ENCODE peak calls at places on chromosome 15, in six cellular contexts. One of them, this sample, is unnamed.

GRCh38 chr15:88617790-88618189 is 3.4 kb upstream of the AEN start:
- DNase-seq in neural crest cell: no peak
- DNase-seq in progenitor cell of endocrine pancreas: no peak
- DNase-seq in AG09319: no peak
- DNase-seq in HL-60: no peak
- DNase-seq in H9: peak; percentile 16
- DNase-seq in this sample: no peak

GRCh38 chr15:58434334-58434888 is 2.6 kb downstream of the LIPC start:
- DNase-seq in neural crest cell: no peak
- DNase-seq in progenitor cell of endocrine pancreas: no peak
- DNase-seq in AG09319: no peak
- DNase-seq in HL-60: no peak
- DNase-seq in H9: no peak
- DNase-seq in this sample: no peak

GRCh38 chr15:41115652-41116115 is 396 bp downstream of the INO80 start:
- DNase-seq in neural crest cell: no peak
- DNase-seq in progenitor cell of endocrine pancreas: no peak
- DNase-seq in AG09319: peak; percentile 24
- DNase-seq in HL-60: peak; percentile 66
- DNase-seq in H9: no peak
- DNase-seq in this sample: no peak

GRCh38 chr15:27479232-27480140 is 508.5 kb downstream of the GABRG3 start:
- DNase-seq in neural crest cell: no peak
- DNase-seq in progenitor cell of endocrine pancreas: no peak
- DNase-seq in AG09319: no peak
- DNase-seq in HL-60: no peak
- DNase-seq in H9: no peak
- DNase-seq in this sample: no peak

GRCh38 chr15:48530528-48530927 is 115.0 kb downstream of the FBN1 start:
- DNase-seq in neural crest cell: no peak
- DNase-seq in progenitor cell of endocrine pancreas: no peak
- DNase-seq in AG09319: no peak
- DNase-seq in HL-60: no peak
- DNase-seq in H9: no peak
- DNase-seq in this sample: no peak

GRCh38 chr15:85755471-85755870 is 39.3 kb downstream of the KLHL25 start:
- DNase-seq in neural crest cell: no peak
- DNase-seq in progenitor cell of endocrine pancreas: no peak
- DNase-seq in AG09319: no peak
- DNase-seq in HL-60: no peak
- DNase-seq in H9: peak; percentile 21
- DNase-seq in this sample: no peak

GRCh38 chr15:52071570-52071969 is 41.0 kb downstream of the BCL2L10 start:
- DNase-seq in neural crest cell: no peak
- DNase-seq in progenitor cell of endocrine pancreas: no peak
- DNase-seq in AG09319: no peak
- DNase-seq in HL-60: no peak
- DNase-seq in H9: no peak
- DNase-seq in this sample: no peak

GRCh38 chr15:89496155-89497098 is at the start of gene RHCG:
- DNase-seq in neural crest cell: peak; percentile 42
- DNase-seq in progenitor cell of endocrine pancreas: peak; percentile 56
- DNase-seq in AG09319: no peak
- DNase-seq in HL-60: peak; percentile 33
- DNase-seq in H9: peak; percentile 92
- DNase-seq in this sample: peak; percentile 11

GRCh38 chr15:87604857-87605446 is 651.6 kb downstream of the NTRK3 start:
- DNase-seq in neural crest cell: peak; percentile 34
- DNase-seq in progenitor cell of endocrine pancreas: no peak
- DNase-seq in AG09319: no peak
- DNase-seq in HL-60: peak; percentile 13
- DNase-seq in H9: peak; percentile 53
- DNase-seq in this sample: no peak

GRCh38 chr15:60483042-60483441 is 4.1 kb upstream of the ICE2 start:
- DNase-seq in neural crest cell: no peak
- DNase-seq in progenitor cell of endocrine pancreas: no peak
- DNase-seq in AG09319: no peak
- DNase-seq in HL-60: no peak
- DNase-seq in H9: no peak
- DNase-seq in this sample: no peak

GRCh38 chr15:60480888-60481287 is 1.9 kb upstream of the ICE2 start:
- DNase-seq in neural crest cell: no peak
- DNase-seq in progenitor cell of endocrine pancreas: no peak
- DNase-seq in AG09319: no peak
- DNase-seq in HL-60: no peak
- DNase-seq in H9: no peak
- DNase-seq in this sample: no peak

GRCh38 chr15:60485365-60485764 is 6.4 kb upstream of the ICE2 start:
- DNase-seq in neural crest cell: no peak
- DNase-seq in progenitor cell of endocrine pancreas: no peak
- DNase-seq in AG09319: no peak
- DNase-seq in HL-60: no peak
- DNase-seq in H9: no peak
- DNase-seq in this sample: no peak

DNA sequence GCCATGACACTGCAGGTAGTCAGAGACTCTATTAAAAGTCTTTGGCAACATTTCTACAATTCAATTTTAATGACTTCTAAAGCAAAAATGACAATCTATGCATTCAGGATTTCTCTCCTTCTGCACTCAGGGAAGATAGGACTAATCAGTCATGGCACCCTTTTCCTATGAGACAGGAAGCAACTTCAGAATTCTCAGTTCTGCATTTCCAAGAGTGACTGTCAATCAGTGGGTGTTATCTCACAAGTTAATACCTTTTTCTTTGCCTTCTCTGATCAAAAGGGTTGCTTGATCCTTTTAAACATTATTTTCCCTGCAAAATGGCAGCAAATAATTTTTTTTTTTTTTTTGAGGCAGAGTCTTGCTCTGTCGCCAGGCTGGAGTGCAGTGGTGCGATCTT is 7.8 kb upstream of the ICE2 start:
- DNase-seq in neural crest cell: no peak
- DNase-seq in progenitor cell of endocrine pancreas: no peak
- DNase-seq in AG09319: no peak
- DNase-seq in HL-60: no peak
- DNase-seq in H9: no peak
- DNase-seq in this sample: no peak
- TF ChIP-seq CTCF in neural crest cell: no peak
- TF ChIP-seq CTCF in progenitor cell of endocrine pancreas: no peak
- TF ChIP-seq CTCF in AG09319: no peak
- TF ChIP-seq CTCF in HL-60: no peak
- TF ChIP-seq CTCF in H9: no peak
- TF ChIP-seq CTCF in this sample: no peak

GRCh38 chr15:74808840-74809229 is 3.8 kb upstream of the LMAN1L start:
- DNase-seq in neural crest cell: no peak
- DNase-seq in progenitor cell of endocrine pancreas: no peak
- DNase-seq in AG09319: no peak
- DNase-seq in HL-60: no peak
- DNase-seq in H9: peak; percentile 61
- DNase-seq in this sample: no peak
- TF ChIP-seq CTCF in neural crest cell: peak; percentile 22
- TF ChIP-seq CTCF in progenitor cell of endocrine pancreas: no peak
- TF ChIP-seq CTCF in AG09319: no peak
- TF ChIP-seq CTCF in HL-60: no peak
- TF ChIP-seq CTCF in H9: peak; percentile 63
- TF ChIP-seq CTCF in this sample: peak; percentile 24

GRCh38 chr15:68830141-68830540 is 9.4 kb upstream of the ANP32A start:
- DNase-seq in neural crest cell: no peak
- DNase-seq in progenitor cell of endocrine pancreas: no peak
- DNase-seq in AG09319: no peak
- DNase-seq in HL-60: peak; percentile 33
- DNase-seq in H9: no peak
- DNase-seq in this sample: no peak

GRCh38 chr15:68823561-68823960 is 2.9 kb upstream of the ANP32A start:
- DNase-seq in neural crest cell: no peak
- DNase-seq in progenitor cell of endocrine pancreas: no peak
- DNase-seq in AG09319: no peak
- DNase-seq in HL-60: no peak
- DNase-seq in H9: no peak
- DNase-seq in this sample: no peak

GRCh38 chr15:68833734-68834334 is 13.1 kb upstream of the ANP32A start:
- DNase-seq in neural crest cell: no peak
- DNase-seq in progenitor cell of endocrine pancreas: no peak
- DNase-seq in AG09319: no peak
- DNase-seq in HL-60: no peak
- DNase-seq in H9: no peak
- DNase-seq in this sample: no peak

GRCh38 chr15:68834356-68834755 is 13.7 kb upstream of the ANP32A start:
- DNase-seq in neural crest cell: no peak
- DNase-seq in progenitor cell of endocrine pancreas: no peak
- DNase-seq in AG09319: no peak
- DNase-seq in HL-60: peak; percentile 78
- DNase-seq in H9: no peak
- DNase-seq in this sample: no peak

GRCh38 chr15:68829068-68829467 is 8.4 kb upstream of the ANP32A start:
- DNase-seq in neural crest cell: no peak
- DNase-seq in progenitor cell of endocrine pancreas: no peak
- DNase-seq in AG09319: no peak
- DNase-seq in HL-60: peak; percentile 67
- DNase-seq in H9: no peak
- DNase-seq in this sample: no peak
- TF ChIP-seq CTCF in neural crest cell: peak; percentile 40
- TF ChIP-seq CTCF in progenitor cell of endocrine pancreas: no peak
- TF ChIP-seq CTCF in AG09319: peak; percentile 9
- TF ChIP-seq CTCF in HL-60: peak; percentile 24
- TF ChIP-seq CTCF in H9: peak; percentile 56
- TF ChIP-seq CTCF in this sample: peak; percentile 51

GRCh38 chr15:45522179-45522930 is at the start of gene SLC30A4:
- DNase-seq in neural crest cell: peak; percentile 39
- DNase-seq in progenitor cell of endocrine pancreas: peak; percentile 58
- DNase-seq in AG09319: peak; percentile 4
- DNase-seq in HL-60: peak; percentile 3
- DNase-seq in H9: peak; percentile 44
- DNase-seq in this sample: no peak
- TF ChIP-seq CTCF in neural crest cell: peak; percentile 53
- TF ChIP-seq CTCF in progenitor cell of endocrine pancreas: peak; percentile 59
- TF ChIP-seq CTCF in AG09319: peak; percentile 35
- TF ChIP-seq CTCF in HL-60: no peak
- TF ChIP-seq CTCF in H9: peak; percentile 54
- TF ChIP-seq CTCF in this sample: peak; percentile 40

DNA sequence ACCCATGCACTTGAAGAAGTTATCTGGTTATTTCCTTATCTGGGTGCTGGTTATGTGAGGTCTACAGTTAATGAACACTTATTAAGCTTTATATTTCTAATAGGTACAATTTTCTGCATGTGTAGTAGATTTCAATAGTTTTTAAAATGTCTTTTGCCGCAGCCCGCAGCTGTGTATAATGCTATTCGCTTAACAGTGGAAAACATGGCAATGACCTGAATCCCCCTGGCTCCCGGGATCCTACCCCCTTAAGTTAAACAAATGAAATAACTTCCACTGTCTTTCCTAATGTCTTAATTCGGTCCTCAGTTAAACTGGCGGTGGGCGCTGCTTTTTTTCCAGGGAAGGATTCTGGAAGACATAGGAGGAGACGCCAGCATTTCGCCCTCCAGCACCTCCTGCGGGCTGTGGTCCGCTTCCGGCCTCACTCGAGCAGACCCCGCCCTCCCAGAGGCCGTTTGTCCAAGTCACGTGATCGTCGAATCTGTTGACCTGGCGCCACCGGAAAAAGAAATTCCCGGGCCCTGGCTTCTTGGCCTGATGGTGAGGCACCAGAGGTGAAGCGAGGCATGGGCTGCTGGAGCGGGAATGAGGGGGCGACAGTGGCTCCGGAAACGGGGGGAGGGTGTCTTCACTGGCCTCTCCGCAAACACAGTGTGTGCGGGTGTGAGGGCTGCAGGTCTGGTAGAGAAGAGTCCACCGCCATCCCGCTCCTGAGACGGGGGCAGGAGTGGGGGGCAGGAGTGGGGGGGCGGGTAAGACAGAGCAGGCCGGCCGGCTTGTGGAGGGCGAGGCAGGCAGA is 45.6 kb upstream of the CSPG4 start:
- DNase-seq in neural crest cell: peak; percentile 76
- DNase-seq in progenitor cell of endocrine pancreas: peak; percentile 70
- DNase-seq in AG09319: peak; percentile 65
- DNase-seq in HL-60: peak; percentile 88
- DNase-seq in H9: peak; percentile 95
- DNase-seq in this sample: peak; percentile 40
- TF ChIP-seq CTCF in neural crest cell: peak; percentile 35
- TF ChIP-seq CTCF in progenitor cell of endocrine pancreas: peak; percentile 45
- TF ChIP-seq CTCF in AG09319: peak; percentile 52
- TF ChIP-seq CTCF in HL-60: peak; percentile 17
- TF ChIP-seq CTCF in H9: peak; percentile 43
- TF ChIP-seq CTCF in this sample: peak; percentile 37

GRCh38 chr15:50137330-50137761 is 18.3 kb upstream of the ATP8B4 start:
- DNase-seq in neural crest cell: no peak
- DNase-seq in progenitor cell of endocrine pancreas: no peak
- DNase-seq in AG09319: peak; percentile 37
- DNase-seq in HL-60: no peak
- DNase-seq in H9: no peak
- DNase-seq in this sample: no peak

GRCh38 chr15:50138391-50138790 is 19.4 kb upstream of the ATP8B4 start:
- DNase-seq in neural crest cell: no peak
- DNase-seq in progenitor cell of endocrine pancreas: no peak
- DNase-seq in AG09319: no peak
- DNase-seq in HL-60: no peak
- DNase-seq in H9: no peak
- DNase-seq in this sample: no peak

GRCh38 chr15:50135123-50135541 is 16.1 kb upstream of the ATP8B4 start:
- DNase-seq in neural crest cell: no peak
- DNase-seq in progenitor cell of endocrine pancreas: no peak
- DNase-seq in AG09319: no peak
- DNase-seq in HL-60: no peak
- DNase-seq in H9: no peak
- DNase-seq in this sample: no peak

GRCh38 chr15:50140097-50140496 is 21.1 kb upstream of the ATP8B4 start:
- DNase-seq in neural crest cell: no peak
- DNase-seq in progenitor cell of endocrine pancreas: no peak
- DNase-seq in AG09319: no peak
- DNase-seq in HL-60: no peak
- DNase-seq in H9: no peak
- DNase-seq in this sample: no peak

DNA sequence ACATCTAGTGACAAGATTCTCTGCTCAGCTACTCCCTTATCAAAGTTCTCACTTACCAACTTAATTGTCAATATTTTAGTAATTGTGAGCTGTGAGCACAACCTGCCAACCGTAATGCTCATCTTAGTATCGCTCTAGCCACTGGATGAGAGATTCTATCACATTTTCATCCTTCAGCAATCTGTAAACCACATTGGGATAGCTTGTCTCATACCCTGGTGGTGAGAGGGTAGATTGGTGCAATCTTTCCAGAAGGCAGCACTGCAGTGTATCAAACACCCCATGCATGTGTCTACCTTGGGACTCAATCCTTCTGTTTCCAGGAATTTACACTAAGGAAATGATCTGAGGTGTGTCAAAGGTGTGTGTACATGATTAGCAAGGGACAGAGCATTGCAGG is 18.9 kb upstream of the ATP8B4 start:
- DNase-seq in neural crest cell: no peak
- DNase-seq in progenitor cell of endocrine pancreas: no peak
- DNase-seq in AG09319: no peak
- DNase-seq in HL-60: no peak
- DNase-seq in H9: no peak
- DNase-seq in this sample: no peak
- TF ChIP-seq CTCF in neural crest cell: no peak
- TF ChIP-seq CTCF in progenitor cell of endocrine pancreas: no peak
- TF ChIP-seq CTCF in AG09319: no peak
- TF ChIP-seq CTCF in HL-60: no peak
- TF ChIP-seq CTCF in H9: no peak
- TF ChIP-seq CTCF in this sample: no peak

GRCh38 chr15:40108855-40109735 is at the start of gene BMF:
- DNase-seq in neural crest cell: peak; percentile 98
- DNase-seq in progenitor cell of endocrine pancreas: peak; percentile 98
- DNase-seq in AG09319: peak; percentile 99
- DNase-seq in HL-60: peak; percentile 99
- DNase-seq in H9: peak; percentile 99
- DNase-seq in this sample: peak; percentile 99
- TF ChIP-seq CTCF in neural crest cell: peak; percentile 53
- TF ChIP-seq CTCF in progenitor cell of endocrine pancreas: peak; percentile 52
- TF ChIP-seq CTCF in AG09319: peak; percentile 22
- TF ChIP-seq CTCF in HL-60: no peak
- TF ChIP-seq CTCF in H9: peak; percentile 59
- TF ChIP-seq CTCF in this sample: peak; percentile 52